ENCODE peak calls at places on chromosome 9, in six cellular contexts. One of them, this sample, is unnamed.
A peak's percentile ranks its signal among the peaks of the same experiment; 100 is the strongest.

GRCh38 chr9:33445389-33445881 is 2.0 kb downstream of the AQP3 start:
- DNase-seq in glutamatergic neuron: no peak
- DNase-seq in fibroblast of mammary gland: no peak
- DNase-seq in AG04449: no peak
- DNase-seq in body of pancreas: peak; percentile 85
- DNase-seq in cardiac fibroblast: no peak
- DNase-seq in this sample: no peak

GRCh38 chr9:103319979-103320378 is 324.8 kb downstream of the CYLC2 start:
- DNase-seq in glutamatergic neuron: no peak
- DNase-seq in fibroblast of mammary gland: no peak
- DNase-seq in AG04449: no peak
- DNase-seq in body of pancreas: no peak
- DNase-seq in cardiac fibroblast: peak; percentile 9
- DNase-seq in this sample: no peak

GRCh38 chr9:117734523-117735314 is 30.5 kb downstream of the TLR4 start:
- DNase-seq in glutamatergic neuron: no peak
- DNase-seq in fibroblast of mammary gland: peak; percentile 9
- DNase-seq in AG04449: no peak
- DNase-seq in body of pancreas: no peak
- DNase-seq in cardiac fibroblast: peak; percentile 83
- DNase-seq in this sample: no peak

GRCh38 chr9:76667521-76667957 is 96.7 kb upstream of the PCA3 start:
- DNase-seq in glutamatergic neuron: no peak
- DNase-seq in fibroblast of mammary gland: no peak
- DNase-seq in AG04449: no peak
- DNase-seq in body of pancreas: no peak
- DNase-seq in cardiac fibroblast: peak; percentile 35
- DNase-seq in this sample: no peak

GRCh38 chr9:29691758-29692407 is 2118.6 kb upstream of the C9orf72 start:
- DNase-seq in glutamatergic neuron: peak; percentile 50
- DNase-seq in fibroblast of mammary gland: peak; percentile 49
- DNase-seq in AG04449: no peak
- DNase-seq in body of pancreas: peak; percentile 17
- DNase-seq in cardiac fibroblast: peak; percentile 69
- DNase-seq in this sample: peak; percentile 53

GRCh38 chr9:97394881-97395280 is 17.0 kb upstream of the TDRD7 start:
- DNase-seq in glutamatergic neuron: no peak
- DNase-seq in fibroblast of mammary gland: no peak
- DNase-seq in AG04449: no peak
- DNase-seq in body of pancreas: no peak
- DNase-seq in cardiac fibroblast: no peak
- DNase-seq in this sample: no peak

GRCh38 chr9:9612755-9613154 is 1000.0 kb downstream of the PTPRD start:
- DNase-seq in glutamatergic neuron: no peak
- DNase-seq in fibroblast of mammary gland: no peak
- DNase-seq in AG04449: no peak
- DNase-seq in body of pancreas: no peak
- DNase-seq in cardiac fibroblast: no peak
- DNase-seq in this sample: no peak

GRCh38 chr9:131334568-131335105 is 45.1 kb downstream of the PLPP7 start:
- DNase-seq in glutamatergic neuron: peak; percentile 69
- DNase-seq in fibroblast of mammary gland: peak; percentile 63
- DNase-seq in AG04449: no peak
- DNase-seq in body of pancreas: no peak
- DNase-seq in cardiac fibroblast: peak; percentile 64
- DNase-seq in this sample: no peak

GRCh38 chr9:98396236-98396635 is 140.8 kb upstream of the TBC1D2 start:
- DNase-seq in glutamatergic neuron: no peak
- DNase-seq in fibroblast of mammary gland: no peak
- DNase-seq in AG04449: no peak
- DNase-seq in body of pancreas: no peak
- DNase-seq in cardiac fibroblast: no peak
- DNase-seq in this sample: no peak

DNA sequence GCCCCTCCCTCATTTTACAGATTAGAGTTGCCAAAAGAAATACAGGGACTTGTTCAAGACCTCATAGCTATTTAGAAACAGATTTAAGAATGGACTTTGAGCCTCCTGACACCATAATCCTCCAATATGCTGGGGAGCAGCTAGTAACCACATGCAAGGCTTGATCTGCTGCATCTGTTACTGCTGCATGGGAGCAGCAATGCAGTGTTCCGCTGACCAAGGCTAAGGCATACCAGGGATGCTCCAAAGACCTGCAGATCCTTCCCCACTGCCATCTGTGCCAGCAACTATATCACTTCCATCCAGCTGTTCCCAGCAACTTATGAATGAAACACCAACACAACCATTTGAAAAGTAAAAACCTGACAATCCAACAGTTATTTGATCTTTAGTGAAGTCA is 75.2 kb downstream of the RASEF start:
- DNase-seq in glutamatergic neuron: no peak
- DNase-seq in fibroblast of mammary gland: no peak
- DNase-seq in AG04449: no peak
- DNase-seq in body of pancreas: no peak
- DNase-seq in cardiac fibroblast: no peak
- DNase-seq in this sample: no peak
- TF ChIP-seq CTCF in glutamatergic neuron: no peak
- TF ChIP-seq CTCF in fibroblast of mammary gland: no peak
- TF ChIP-seq CTCF in AG04449: no peak
- TF ChIP-seq CTCF in body of pancreas: no peak
- TF ChIP-seq CTCF in cardiac fibroblast: no peak
- TF ChIP-seq CTCF in this sample: no peak

DNA sequence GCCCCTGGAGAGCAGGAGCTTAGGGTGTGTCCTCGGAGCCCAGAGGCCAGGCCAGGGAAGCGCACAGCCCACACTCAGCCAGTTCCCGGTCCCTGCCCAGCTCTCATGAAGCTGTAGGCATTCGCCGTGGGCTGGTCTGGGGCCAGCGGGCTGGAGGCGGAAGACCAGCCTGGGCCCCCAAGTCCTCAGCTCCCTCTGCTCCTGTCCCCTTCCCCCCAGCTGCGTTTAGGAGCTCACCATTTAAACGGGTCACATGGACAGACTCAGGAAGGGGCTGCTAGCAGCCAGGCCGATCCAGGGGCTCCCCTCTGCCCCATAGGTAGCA is 17.4 kb downstream of the DNLZ start:
- DNase-seq in glutamatergic neuron: no peak
- DNase-seq in fibroblast of mammary gland: no peak
- DNase-seq in AG04449: no peak
- DNase-seq in body of pancreas: no peak
- DNase-seq in cardiac fibroblast: no peak
- DNase-seq in this sample: no peak
- TF ChIP-seq CTCF in glutamatergic neuron: no peak
- TF ChIP-seq CTCF in fibroblast of mammary gland: no peak
- TF ChIP-seq CTCF in AG04449: no peak
- TF ChIP-seq CTCF in body of pancreas: no peak
- TF ChIP-seq CTCF in cardiac fibroblast: no peak
- TF ChIP-seq CTCF in this sample: no peak

DNA sequence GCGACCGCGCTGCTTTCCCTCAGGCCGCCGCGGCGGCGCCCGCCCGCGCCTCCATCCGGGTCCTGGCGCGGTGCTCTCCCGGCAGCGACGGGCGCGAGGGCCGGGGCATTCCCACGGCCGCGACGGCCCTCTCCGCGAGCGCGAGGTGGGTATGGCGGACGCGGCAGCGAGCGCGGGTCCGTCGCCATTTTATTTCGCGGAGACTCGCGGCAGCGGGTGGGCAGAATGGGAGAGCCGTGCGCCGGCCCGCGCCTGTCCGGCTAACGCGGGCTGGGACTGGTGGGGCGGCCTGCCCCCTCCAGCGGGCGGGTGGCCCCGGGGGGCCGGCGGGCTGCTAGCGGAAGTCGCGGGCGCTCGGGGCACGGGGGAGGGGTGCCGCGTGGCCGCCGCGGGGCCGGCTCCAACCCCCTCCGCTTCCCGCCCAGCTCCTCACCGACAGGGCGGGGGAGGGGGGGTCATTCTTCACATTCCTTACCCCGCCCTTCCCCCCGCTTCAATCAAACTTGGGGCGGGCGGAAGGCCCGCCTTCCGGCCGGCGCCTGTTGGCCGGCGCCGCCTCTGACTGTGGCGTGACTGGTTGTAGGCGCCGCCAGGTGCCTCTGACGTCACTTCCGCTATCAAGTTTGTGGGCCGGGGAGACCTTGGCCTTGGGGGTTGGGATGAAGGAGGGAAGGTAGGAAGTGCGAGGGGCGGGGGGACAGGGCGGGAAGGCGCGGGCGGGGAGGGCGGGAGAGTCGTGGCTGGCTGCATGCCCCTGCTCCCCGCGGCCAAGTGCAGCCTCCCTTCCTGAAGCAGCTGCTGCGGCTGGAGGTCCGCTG is 82.2 kb downstream of the PTPDC1 start:
- DNase-seq in glutamatergic neuron: peak; percentile 96
- DNase-seq in fibroblast of mammary gland: peak; percentile 99
- DNase-seq in AG04449: peak; percentile 89
- DNase-seq in body of pancreas: peak; percentile 99
- DNase-seq in cardiac fibroblast: peak; percentile 100
- DNase-seq in this sample: peak; percentile 92
- TF ChIP-seq CTCF in glutamatergic neuron: peak; percentile 24
- TF ChIP-seq CTCF in fibroblast of mammary gland: no peak
- TF ChIP-seq CTCF in AG04449: no peak
- TF ChIP-seq CTCF in body of pancreas: no peak
- TF ChIP-seq CTCF in cardiac fibroblast: no peak
- TF ChIP-seq CTCF in this sample: no peak

GRCh38 chr9:126675147-126675467 is 61.4 kb downstream of the LMX1B start:
- DNase-seq in glutamatergic neuron: no peak
- DNase-seq in fibroblast of mammary gland: no peak
- DNase-seq in AG04449: no peak
- DNase-seq in body of pancreas: no peak
- DNase-seq in cardiac fibroblast: no peak
- DNase-seq in this sample: no peak
- TF ChIP-seq CTCF in glutamatergic neuron: no peak
- TF ChIP-seq CTCF in fibroblast of mammary gland: no peak
- TF ChIP-seq CTCF in AG04449: no peak
- TF ChIP-seq CTCF in body of pancreas: no peak
- TF ChIP-seq CTCF in cardiac fibroblast: no peak
- TF ChIP-seq CTCF in this sample: no peak

GRCh38 chr9:130156672-130157071 is 15.5 kb upstream of the NCS1 start:
- DNase-seq in glutamatergic neuron: no peak
- DNase-seq in fibroblast of mammary gland: no peak
- DNase-seq in AG04449: no peak
- DNase-seq in body of pancreas: peak; percentile 92
- DNase-seq in cardiac fibroblast: no peak
- DNase-seq in this sample: no peak
- TF ChIP-seq CTCF in glutamatergic neuron: no peak
- TF ChIP-seq CTCF in fibroblast of mammary gland: no peak
- TF ChIP-seq CTCF in AG04449: peak; percentile 7
- TF ChIP-seq CTCF in body of pancreas: peak; percentile 59
- TF ChIP-seq CTCF in cardiac fibroblast: no peak
- TF ChIP-seq CTCF in this sample: no peak

GRCh38 chr9:22986556-22986955 is 539.9 kb downstream of the DMRTA1 start:
- DNase-seq in glutamatergic neuron: no peak
- DNase-seq in fibroblast of mammary gland: peak; percentile 8
- DNase-seq in AG04449: no peak
- DNase-seq in body of pancreas: no peak
- DNase-seq in cardiac fibroblast: no peak
- DNase-seq in this sample: no peak
- TF ChIP-seq CTCF in glutamatergic neuron: peak; percentile 34
- TF ChIP-seq CTCF in fibroblast of mammary gland: peak; percentile 23
- TF ChIP-seq CTCF in AG04449: no peak
- TF ChIP-seq CTCF in body of pancreas: no peak
- TF ChIP-seq CTCF in cardiac fibroblast: no peak
- TF ChIP-seq CTCF in this sample: peak; percentile 27